ENCODE peak calls at places on chromosomes 5 and 9, in seven cellular contexts. One of them, this sample, is unnamed.

GRCh38 chr9:107390806-107391205 is 98.8 kb downstream of the KLF4 start:
- DNase-seq in activated CD8-positive, alpha-beta memory T cell treated with anti-CD3 and anti-CD28 coated beads for 24 hours: no peak
- DNase-seq in M059J: no peak
- DNase-seq in activated CD4-positive, alpha-beta T cell treated with anti-CD3 and anti-CD28 coated beads, Interleukin-2, amount 50 U/mL, for 4 hours: no peak
- DNase-seq in lower lobe of right lung: no peak
- DNase-seq in cardiac muscle cell: no peak
- DNase-seq in stimulated activated CD4-positive, alpha-beta T cell treated with anti-CD3 and anti-CD28 coated beads, Interleukin-4, amount 100 ng/mL, for 4 hours: no peak
- DNase-seq in this sample: no peak

GRCh38 chr9:38108326-38108725 is 39.3 kb upstream of the SHB start:
- DNase-seq in activated CD8-positive, alpha-beta memory T cell treated with anti-CD3 and anti-CD28 coated beads for 24 hours: no peak
- DNase-seq in M059J: no peak
- DNase-seq in activated CD4-positive, alpha-beta T cell treated with anti-CD3 and anti-CD28 coated beads, Interleukin-2, amount 50 U/mL, for 4 hours: no peak
- DNase-seq in lower lobe of right lung: no peak
- DNase-seq in cardiac muscle cell: no peak
- DNase-seq in stimulated activated CD4-positive, alpha-beta T cell treated with anti-CD3 and anti-CD28 coated beads, Interleukin-4, amount 100 ng/mL, for 4 hours: no peak
- DNase-seq in this sample: no peak

GRCh38 chr5:89097103-89097502 is 214.1 kb upstream of the MEF2C start:
- DNase-seq in activated CD8-positive, alpha-beta memory T cell treated with anti-CD3 and anti-CD28 coated beads for 24 hours: no peak
- DNase-seq in M059J: no peak
- DNase-seq in activated CD4-positive, alpha-beta T cell treated with anti-CD3 and anti-CD28 coated beads, Interleukin-2, amount 50 U/mL, for 4 hours: no peak
- DNase-seq in lower lobe of right lung: no peak
- DNase-seq in cardiac muscle cell: no peak
- DNase-seq in stimulated activated CD4-positive, alpha-beta T cell treated with anti-CD3 and anti-CD28 coated beads, Interleukin-4, amount 100 ng/mL, for 4 hours: no peak
- DNase-seq in this sample: no peak

GRCh38 chr5:127695336-127695735 is 7.9 kb upstream of the CCDC192 start:
- DNase-seq in activated CD8-positive, alpha-beta memory T cell treated with anti-CD3 and anti-CD28 coated beads for 24 hours: no peak
- DNase-seq in M059J: no peak
- DNase-seq in activated CD4-positive, alpha-beta T cell treated with anti-CD3 and anti-CD28 coated beads, Interleukin-2, amount 50 U/mL, for 4 hours: no peak
- DNase-seq in lower lobe of right lung: no peak
- DNase-seq in cardiac muscle cell: no peak
- DNase-seq in stimulated activated CD4-positive, alpha-beta T cell treated with anti-CD3 and anti-CD28 coated beads, Interleukin-4, amount 100 ng/mL, for 4 hours: no peak
- DNase-seq in this sample: no peak

GRCh38 chr5:26572486-26572885 is 465.9 kb downstream of the CDH9 start:
- DNase-seq in activated CD8-positive, alpha-beta memory T cell treated with anti-CD3 and anti-CD28 coated beads for 24 hours: no peak
- DNase-seq in M059J: peak
- DNase-seq in activated CD4-positive, alpha-beta T cell treated with anti-CD3 and anti-CD28 coated beads, Interleukin-2, amount 50 U/mL, for 4 hours: no peak
- DNase-seq in lower lobe of right lung: no peak
- DNase-seq in cardiac muscle cell: no peak
- DNase-seq in stimulated activated CD4-positive, alpha-beta T cell treated with anti-CD3 and anti-CD28 coated beads, Interleukin-4, amount 100 ng/mL, for 4 hours: no peak
- DNase-seq in this sample: no peak

GRCh38 chr5:44536650-44537260 is 147.5 kb upstream of the FGF10 start:
- DNase-seq in activated CD8-positive, alpha-beta memory T cell treated with anti-CD3 and anti-CD28 coated beads for 24 hours: no peak
- DNase-seq in M059J: peak
- DNase-seq in activated CD4-positive, alpha-beta T cell treated with anti-CD3 and anti-CD28 coated beads, Interleukin-2, amount 50 U/mL, for 4 hours: no peak
- DNase-seq in lower lobe of right lung: no peak
- DNase-seq in cardiac muscle cell: peak
- DNase-seq in stimulated activated CD4-positive, alpha-beta T cell treated with anti-CD3 and anti-CD28 coated beads, Interleukin-4, amount 100 ng/mL, for 4 hours: peak
- DNase-seq in this sample: no peak

GRCh38 chr9:123049589-123050222 is 16.2 kb downstream of the GPR21 start:
- DNase-seq in activated CD8-positive, alpha-beta memory T cell treated with anti-CD3 and anti-CD28 coated beads for 24 hours: no peak
- DNase-seq in M059J: peak
- DNase-seq in activated CD4-positive, alpha-beta T cell treated with anti-CD3 and anti-CD28 coated beads, Interleukin-2, amount 50 U/mL, for 4 hours: no peak
- DNase-seq in lower lobe of right lung: no peak
- DNase-seq in cardiac muscle cell: peak
- DNase-seq in stimulated activated CD4-positive, alpha-beta T cell treated with anti-CD3 and anti-CD28 coated beads, Interleukin-4, amount 100 ng/mL, for 4 hours: no peak
- DNase-seq in this sample: no peak

GRCh38 chr9:83013261-83013610 is 49.7 kb downstream of the RASEF start:
- DNase-seq in activated CD8-positive, alpha-beta memory T cell treated with anti-CD3 and anti-CD28 coated beads for 24 hours: no peak
- DNase-seq in M059J: peak
- DNase-seq in activated CD4-positive, alpha-beta T cell treated with anti-CD3 and anti-CD28 coated beads, Interleukin-2, amount 50 U/mL, for 4 hours: no peak
- DNase-seq in lower lobe of right lung: no peak
- DNase-seq in cardiac muscle cell: no peak
- DNase-seq in stimulated activated CD4-positive, alpha-beta T cell treated with anti-CD3 and anti-CD28 coated beads, Interleukin-4, amount 100 ng/mL, for 4 hours: no peak
- DNase-seq in this sample: no peak

GRCh38 chr9:81559741-81560140 is 129.6 kb downstream of the TLE1 start:
- DNase-seq in activated CD8-positive, alpha-beta memory T cell treated with anti-CD3 and anti-CD28 coated beads for 24 hours: no peak
- DNase-seq in M059J: peak
- DNase-seq in activated CD4-positive, alpha-beta T cell treated with anti-CD3 and anti-CD28 coated beads, Interleukin-2, amount 50 U/mL, for 4 hours: no peak
- DNase-seq in lower lobe of right lung: no peak
- DNase-seq in cardiac muscle cell: peak
- DNase-seq in stimulated activated CD4-positive, alpha-beta T cell treated with anti-CD3 and anti-CD28 coated beads, Interleukin-4, amount 100 ng/mL, for 4 hours: no peak
- DNase-seq in this sample: no peak

GRCh38 chr5:176822426-176823075 is 12.2 kb downstream of the UNC5A start:
- DNase-seq in activated CD8-positive, alpha-beta memory T cell treated with anti-CD3 and anti-CD28 coated beads for 24 hours: no peak
- DNase-seq in M059J: peak
- DNase-seq in activated CD4-positive, alpha-beta T cell treated with anti-CD3 and anti-CD28 coated beads, Interleukin-2, amount 50 U/mL, for 4 hours: no peak
- DNase-seq in lower lobe of right lung: no peak
- DNase-seq in cardiac muscle cell: no peak
- DNase-seq in stimulated activated CD4-positive, alpha-beta T cell treated with anti-CD3 and anti-CD28 coated beads, Interleukin-4, amount 100 ng/mL, for 4 hours: no peak
- DNase-seq in this sample: no peak

GRCh38 chr5:159410480-159410879 is 80.2 kb upstream of the IL12B start:
- DNase-seq in activated CD8-positive, alpha-beta memory T cell treated with anti-CD3 and anti-CD28 coated beads for 24 hours: no peak
- DNase-seq in M059J: no peak
- DNase-seq in activated CD4-positive, alpha-beta T cell treated with anti-CD3 and anti-CD28 coated beads, Interleukin-2, amount 50 U/mL, for 4 hours: no peak
- DNase-seq in lower lobe of right lung: no peak
- DNase-seq in cardiac muscle cell: peak
- DNase-seq in stimulated activated CD4-positive, alpha-beta T cell treated with anti-CD3 and anti-CD28 coated beads, Interleukin-4, amount 100 ng/mL, for 4 hours: no peak
- DNase-seq in this sample: no peak

GRCh38 chr5:52674815-52675545 is 112.7 kb upstream of the ITGA1 start:
- DNase-seq in activated CD8-positive, alpha-beta memory T cell treated with anti-CD3 and anti-CD28 coated beads for 24 hours: no peak
- DNase-seq in M059J: peak
- DNase-seq in activated CD4-positive, alpha-beta T cell treated with anti-CD3 and anti-CD28 coated beads, Interleukin-2, amount 50 U/mL, for 4 hours: no peak
- DNase-seq in lower lobe of right lung: no peak
- DNase-seq in cardiac muscle cell: peak
- DNase-seq in stimulated activated CD4-positive, alpha-beta T cell treated with anti-CD3 and anti-CD28 coated beads, Interleukin-4, amount 100 ng/mL, for 4 hours: no peak
- DNase-seq in this sample: no peak

GRCh38 chr9:8078641-8079140 is 279.1 kb upstream of the DMAC1 start:
- DNase-seq in activated CD8-positive, alpha-beta memory T cell treated with anti-CD3 and anti-CD28 coated beads for 24 hours: no peak
- DNase-seq in M059J: no peak
- DNase-seq in activated CD4-positive, alpha-beta T cell treated with anti-CD3 and anti-CD28 coated beads, Interleukin-2, amount 50 U/mL, for 4 hours: no peak
- DNase-seq in lower lobe of right lung: no peak
- DNase-seq in cardiac muscle cell: no peak
- DNase-seq in stimulated activated CD4-positive, alpha-beta T cell treated with anti-CD3 and anti-CD28 coated beads, Interleukin-4, amount 100 ng/mL, for 4 hours: no peak
- DNase-seq in this sample: no peak

GRCh38 chr5:38554860-38555259 is 1.6 kb downstream of the LIFR start:
- DNase-seq in activated CD8-positive, alpha-beta memory T cell treated with anti-CD3 and anti-CD28 coated beads for 24 hours: no peak
- DNase-seq in M059J: no peak
- DNase-seq in activated CD4-positive, alpha-beta T cell treated with anti-CD3 and anti-CD28 coated beads, Interleukin-2, amount 50 U/mL, for 4 hours: no peak
- DNase-seq in lower lobe of right lung: no peak
- DNase-seq in cardiac muscle cell: no peak
- DNase-seq in stimulated activated CD4-positive, alpha-beta T cell treated with anti-CD3 and anti-CD28 coated beads, Interleukin-4, amount 100 ng/mL, for 4 hours: no peak
- DNase-seq in this sample: no peak

GRCh38 chr5:114324282-114324681 is 37.6 kb upstream of the KCNN2 start:
- DNase-seq in activated CD8-positive, alpha-beta memory T cell treated with anti-CD3 and anti-CD28 coated beads for 24 hours: no peak
- DNase-seq in M059J: no peak
- DNase-seq in activated CD4-positive, alpha-beta T cell treated with anti-CD3 and anti-CD28 coated beads, Interleukin-2, amount 50 U/mL, for 4 hours: no peak
- DNase-seq in lower lobe of right lung: no peak
- DNase-seq in cardiac muscle cell: no peak
- DNase-seq in stimulated activated CD4-positive, alpha-beta T cell treated with anti-CD3 and anti-CD28 coated beads, Interleukin-4, amount 100 ng/mL, for 4 hours: no peak
- DNase-seq in this sample: no peak

GRCh38 chr5:61330341-61330878 is 1.6 kb upstream of the ZSWIM6 start:
- DNase-seq in activated CD8-positive, alpha-beta memory T cell treated with anti-CD3 and anti-CD28 coated beads for 24 hours: no peak
- DNase-seq in M059J: peak
- DNase-seq in activated CD4-positive, alpha-beta T cell treated with anti-CD3 and anti-CD28 coated beads, Interleukin-2, amount 50 U/mL, for 4 hours: peak
- DNase-seq in lower lobe of right lung: peak
- DNase-seq in cardiac muscle cell: peak
- DNase-seq in stimulated activated CD4-positive, alpha-beta T cell treated with anti-CD3 and anti-CD28 coated beads, Interleukin-4, amount 100 ng/mL, for 4 hours: no peak
- DNase-seq in this sample: no peak

GRCh38 chr5:91983869-91984268 is 600.8 kb upstream of the ARRDC3 start:
- DNase-seq in activated CD8-positive, alpha-beta memory T cell treated with anti-CD3 and anti-CD28 coated beads for 24 hours: no peak
- DNase-seq in M059J: peak
- DNase-seq in activated CD4-positive, alpha-beta T cell treated with anti-CD3 and anti-CD28 coated beads, Interleukin-2, amount 50 U/mL, for 4 hours: no peak
- DNase-seq in lower lobe of right lung: no peak
- DNase-seq in cardiac muscle cell: no peak
- DNase-seq in stimulated activated CD4-positive, alpha-beta T cell treated with anti-CD3 and anti-CD28 coated beads, Interleukin-4, amount 100 ng/mL, for 4 hours: no peak
- DNase-seq in this sample: no peak

GRCh38 chr5:112186401-112186990 is 232.6 kb downstream of the EPB41L4A start:
- DNase-seq in activated CD8-positive, alpha-beta memory T cell treated with anti-CD3 and anti-CD28 coated beads for 24 hours: no peak
- DNase-seq in M059J: peak
- DNase-seq in activated CD4-positive, alpha-beta T cell treated with anti-CD3 and anti-CD28 coated beads, Interleukin-2, amount 50 U/mL, for 4 hours: no peak
- DNase-seq in lower lobe of right lung: no peak
- DNase-seq in cardiac muscle cell: peak
- DNase-seq in stimulated activated CD4-positive, alpha-beta T cell treated with anti-CD3 and anti-CD28 coated beads, Interleukin-4, amount 100 ng/mL, for 4 hours: no peak
- DNase-seq in this sample: no peak

GRCh38 chr5:151738125-151738848 is 20.1 kb downstream of the ATOX1 start:
- DNase-seq in activated CD8-positive, alpha-beta memory T cell treated with anti-CD3 and anti-CD28 coated beads for 24 hours: no peak
- DNase-seq in M059J: peak
- DNase-seq in activated CD4-positive, alpha-beta T cell treated with anti-CD3 and anti-CD28 coated beads, Interleukin-2, amount 50 U/mL, for 4 hours: no peak
- DNase-seq in lower lobe of right lung: no peak
- DNase-seq in cardiac muscle cell: peak
- DNase-seq in stimulated activated CD4-positive, alpha-beta T cell treated with anti-CD3 and anti-CD28 coated beads, Interleukin-4, amount 100 ng/mL, for 4 hours: no peak
- DNase-seq in this sample: no peak

GRCh38 chr9:134268308-134268724 is 57.9 kb upstream of the RXRA start:
- DNase-seq in activated CD8-positive, alpha-beta memory T cell treated with anti-CD3 and anti-CD28 coated beads for 24 hours: no peak
- DNase-seq in M059J: peak
- DNase-seq in activated CD4-positive, alpha-beta T cell treated with anti-CD3 and anti-CD28 coated beads, Interleukin-2, amount 50 U/mL, for 4 hours: no peak
- DNase-seq in lower lobe of right lung: no peak
- DNase-seq in cardiac muscle cell: no peak
- DNase-seq in stimulated activated CD4-positive, alpha-beta T cell treated with anti-CD3 and anti-CD28 coated beads, Interleukin-4, amount 100 ng/mL, for 4 hours: no peak
- DNase-seq in this sample: no peak

GRCh38 chr5:132067451-132067850 is 6.1 kb upstream of the CSF2 start:
- DNase-seq in activated CD8-positive, alpha-beta memory T cell treated with anti-CD3 and anti-CD28 coated beads for 24 hours: no peak
- DNase-seq in M059J: no peak
- DNase-seq in activated CD4-positive, alpha-beta T cell treated with anti-CD3 and anti-CD28 coated beads, Interleukin-2, amount 50 U/mL, for 4 hours: no peak
- DNase-seq in lower lobe of right lung: no peak
- DNase-seq in cardiac muscle cell: no peak
- DNase-seq in stimulated activated CD4-positive, alpha-beta T cell treated with anti-CD3 and anti-CD28 coated beads, Interleukin-4, amount 100 ng/mL, for 4 hours: no peak
- DNase-seq in this sample: no peak

GRCh38 chr5:91955610-91956009 is 572.5 kb upstream of the ARRDC3 start:
- DNase-seq in activated CD8-positive, alpha-beta memory T cell treated with anti-CD3 and anti-CD28 coated beads for 24 hours: no peak
- DNase-seq in M059J: peak
- DNase-seq in activated CD4-positive, alpha-beta T cell treated with anti-CD3 and anti-CD28 coated beads, Interleukin-2, amount 50 U/mL, for 4 hours: no peak
- DNase-seq in lower lobe of right lung: no peak
- DNase-seq in cardiac muscle cell: peak
- DNase-seq in stimulated activated CD4-positive, alpha-beta T cell treated with anti-CD3 and anti-CD28 coated beads, Interleukin-4, amount 100 ng/mL, for 4 hours: no peak
- DNase-seq in this sample: no peak

GRCh38 chr5:143108498-143109128 is 294.9 kb downstream of the NR3C1 start:
- DNase-seq in activated CD8-positive, alpha-beta memory T cell treated with anti-CD3 and anti-CD28 coated beads for 24 hours: no peak
- DNase-seq in M059J: peak
- DNase-seq in activated CD4-positive, alpha-beta T cell treated with anti-CD3 and anti-CD28 coated beads, Interleukin-2, amount 50 U/mL, for 4 hours: no peak
- DNase-seq in lower lobe of right lung: no peak
- DNase-seq in cardiac muscle cell: no peak
- DNase-seq in stimulated activated CD4-positive, alpha-beta T cell treated with anti-CD3 and anti-CD28 coated beads, Interleukin-4, amount 100 ng/mL, for 4 hours: no peak
- DNase-seq in this sample: no peak

GRCh38 chr5:146081685-146082084 is 23.7 kb downstream of the PLAC8L1 start:
- DNase-seq in activated CD8-positive, alpha-beta memory T cell treated with anti-CD3 and anti-CD28 coated beads for 24 hours: no peak
- DNase-seq in M059J: no peak
- DNase-seq in activated CD4-positive, alpha-beta T cell treated with anti-CD3 and anti-CD28 coated beads, Interleukin-2, amount 50 U/mL, for 4 hours: no peak
- DNase-seq in lower lobe of right lung: no peak
- DNase-seq in cardiac muscle cell: peak
- DNase-seq in stimulated activated CD4-positive, alpha-beta T cell treated with anti-CD3 and anti-CD28 coated beads, Interleukin-4, amount 100 ng/mL, for 4 hours: no peak
- DNase-seq in this sample: no peak

GRCh38 chr9:138103111-138103823 is 225.7 kb downstream of the CACNA1B start:
- DNase-seq in activated CD8-positive, alpha-beta memory T cell treated with anti-CD3 and anti-CD28 coated beads for 24 hours: peak
- DNase-seq in M059J: no peak
- DNase-seq in activated CD4-positive, alpha-beta T cell treated with anti-CD3 and anti-CD28 coated beads, Interleukin-2, amount 50 U/mL, for 4 hours: no peak
- DNase-seq in lower lobe of right lung: no peak
- DNase-seq in cardiac muscle cell: no peak
- DNase-seq in stimulated activated CD4-positive, alpha-beta T cell treated with anti-CD3 and anti-CD28 coated beads, Interleukin-4, amount 100 ng/mL, for 4 hours: no peak
- DNase-seq in this sample: no peak

GRCh38 chr5:168234133-168234532 is 57.3 kb upstream of the WWC1 start:
- DNase-seq in activated CD8-positive, alpha-beta memory T cell treated with anti-CD3 and anti-CD28 coated beads for 24 hours: no peak
- DNase-seq in M059J: peak
- DNase-seq in activated CD4-positive, alpha-beta T cell treated with anti-CD3 and anti-CD28 coated beads, Interleukin-2, amount 50 U/mL, for 4 hours: no peak
- DNase-seq in lower lobe of right lung: no peak
- DNase-seq in cardiac muscle cell: no peak
- DNase-seq in stimulated activated CD4-positive, alpha-beta T cell treated with anti-CD3 and anti-CD28 coated beads, Interleukin-4, amount 100 ng/mL, for 4 hours: no peak
- DNase-seq in this sample: no peak

GRCh38 chr5:147388171-147388977 is 121.5 kb downstream of the DPYSL3 start:
- DNase-seq in activated CD8-positive, alpha-beta memory T cell treated with anti-CD3 and anti-CD28 coated beads for 24 hours: no peak
- DNase-seq in M059J: no peak
- DNase-seq in activated CD4-positive, alpha-beta T cell treated with anti-CD3 and anti-CD28 coated beads, Interleukin-2, amount 50 U/mL, for 4 hours: no peak
- DNase-seq in lower lobe of right lung: no peak
- DNase-seq in cardiac muscle cell: no peak
- DNase-seq in stimulated activated CD4-positive, alpha-beta T cell treated with anti-CD3 and anti-CD28 coated beads, Interleukin-4, amount 100 ng/mL, for 4 hours: no peak
- DNase-seq in this sample: no peak

GRCh38 chr9:133715295-133715865 is 22.8 kb downstream of the SARDH start:
- DNase-seq in activated CD8-positive, alpha-beta memory T cell treated with anti-CD3 and anti-CD28 coated beads for 24 hours: no peak
- DNase-seq in M059J: peak
- DNase-seq in activated CD4-positive, alpha-beta T cell treated with anti-CD3 and anti-CD28 coated beads, Interleukin-2, amount 50 U/mL, for 4 hours: no peak
- DNase-seq in lower lobe of right lung: no peak
- DNase-seq in cardiac muscle cell: peak
- DNase-seq in stimulated activated CD4-positive, alpha-beta T cell treated with anti-CD3 and anti-CD28 coated beads, Interleukin-4, amount 100 ng/mL, for 4 hours: no peak
- DNase-seq in this sample: no peak

GRCh38 chr9:6443661-6444060 is 30.7 kb downstream of the UHRF2 start:
- DNase-seq in activated CD8-positive, alpha-beta memory T cell treated with anti-CD3 and anti-CD28 coated beads for 24 hours: no peak
- DNase-seq in M059J: no peak
- DNase-seq in activated CD4-positive, alpha-beta T cell treated with anti-CD3 and anti-CD28 coated beads, Interleukin-2, amount 50 U/mL, for 4 hours: no peak
- DNase-seq in lower lobe of right lung: no peak
- DNase-seq in cardiac muscle cell: no peak
- DNase-seq in stimulated activated CD4-positive, alpha-beta T cell treated with anti-CD3 and anti-CD28 coated beads, Interleukin-4, amount 100 ng/mL, for 4 hours: no peak
- DNase-seq in this sample: no peak

GRCh38 chr5:128305341-128305740 is 221.8 kb downstream of the SLC12A2 start:
- DNase-seq in activated CD8-positive, alpha-beta memory T cell treated with anti-CD3 and anti-CD28 coated beads for 24 hours: no peak
- DNase-seq in M059J: no peak
- DNase-seq in activated CD4-positive, alpha-beta T cell treated with anti-CD3 and anti-CD28 coated beads, Interleukin-2, amount 50 U/mL, for 4 hours: no peak
- DNase-seq in lower lobe of right lung: no peak
- DNase-seq in cardiac muscle cell: no peak
- DNase-seq in stimulated activated CD4-positive, alpha-beta T cell treated with anti-CD3 and anti-CD28 coated beads, Interleukin-4, amount 100 ng/mL, for 4 hours: no peak
- DNase-seq in this sample: no peak

GRCh38 chr9:131323629-131324028 is 34.1 kb downstream of the PLPP7 start:
- DNase-seq in activated CD8-positive, alpha-beta memory T cell treated with anti-CD3 and anti-CD28 coated beads for 24 hours: no peak
- DNase-seq in M059J: no peak
- DNase-seq in activated CD4-positive, alpha-beta T cell treated with anti-CD3 and anti-CD28 coated beads, Interleukin-2, amount 50 U/mL, for 4 hours: no peak
- DNase-seq in lower lobe of right lung: peak
- DNase-seq in cardiac muscle cell: no peak
- DNase-seq in stimulated activated CD4-positive, alpha-beta T cell treated with anti-CD3 and anti-CD28 coated beads, Interleukin-4, amount 100 ng/mL, for 4 hours: no peak
- DNase-seq in this sample: no peak

GRCh38 chr9:121637441-121638222 is 13.8 kb upstream of the DAB2IP start:
- DNase-seq in activated CD8-positive, alpha-beta memory T cell treated with anti-CD3 and anti-CD28 coated beads for 24 hours: no peak
- DNase-seq in M059J: peak
- DNase-seq in activated CD4-positive, alpha-beta T cell treated with anti-CD3 and anti-CD28 coated beads, Interleukin-2, amount 50 U/mL, for 4 hours: no peak
- DNase-seq in lower lobe of right lung: no peak
- DNase-seq in cardiac muscle cell: peak
- DNase-seq in stimulated activated CD4-positive, alpha-beta T cell treated with anti-CD3 and anti-CD28 coated beads, Interleukin-4, amount 100 ng/mL, for 4 hours: no peak
- DNase-seq in this sample: no peak

GRCh38 chr5:96978812-96979449 is 43.1 kb downstream of the LNPEP start:
- DNase-seq in activated CD8-positive, alpha-beta memory T cell treated with anti-CD3 and anti-CD28 coated beads for 24 hours: no peak
- DNase-seq in M059J: peak
- DNase-seq in activated CD4-positive, alpha-beta T cell treated with anti-CD3 and anti-CD28 coated beads, Interleukin-2, amount 50 U/mL, for 4 hours: no peak
- DNase-seq in lower lobe of right lung: no peak
- DNase-seq in cardiac muscle cell: no peak
- DNase-seq in stimulated activated CD4-positive, alpha-beta T cell treated with anti-CD3 and anti-CD28 coated beads, Interleukin-4, amount 100 ng/mL, for 4 hours: no peak
- DNase-seq in this sample: no peak

GRCh38 chr5:134851307-134851923 is 5.6 kb downstream of the C5orf24 start:
- DNase-seq in activated CD8-positive, alpha-beta memory T cell treated with anti-CD3 and anti-CD28 coated beads for 24 hours: no peak
- DNase-seq in M059J: peak
- DNase-seq in activated CD4-positive, alpha-beta T cell treated with anti-CD3 and anti-CD28 coated beads, Interleukin-2, amount 50 U/mL, for 4 hours: no peak
- DNase-seq in lower lobe of right lung: no peak
- DNase-seq in cardiac muscle cell: peak
- DNase-seq in stimulated activated CD4-positive, alpha-beta T cell treated with anti-CD3 and anti-CD28 coated beads, Interleukin-4, amount 100 ng/mL, for 4 hours: no peak
- DNase-seq in this sample: no peak

GRCh38 chr5:1035421-1036405 is 27.1 kb downstream of the NKD2 start:
- DNase-seq in activated CD8-positive, alpha-beta memory T cell treated with anti-CD3 and anti-CD28 coated beads for 24 hours: no peak
- DNase-seq in M059J: no peak
- DNase-seq in activated CD4-positive, alpha-beta T cell treated with anti-CD3 and anti-CD28 coated beads, Interleukin-2, amount 50 U/mL, for 4 hours: no peak
- DNase-seq in lower lobe of right lung: peak
- DNase-seq in cardiac muscle cell: no peak
- DNase-seq in stimulated activated CD4-positive, alpha-beta T cell treated with anti-CD3 and anti-CD28 coated beads, Interleukin-4, amount 100 ng/mL, for 4 hours: no peak
- DNase-seq in this sample: no peak

GRCh38 chr5:78530342-78531096 is 118.1 kb downstream of the LHFPL2 start:
- DNase-seq in activated CD8-positive, alpha-beta memory T cell treated with anti-CD3 and anti-CD28 coated beads for 24 hours: no peak
- DNase-seq in M059J: peak
- DNase-seq in activated CD4-positive, alpha-beta T cell treated with anti-CD3 and anti-CD28 coated beads, Interleukin-2, amount 50 U/mL, for 4 hours: no peak
- DNase-seq in lower lobe of right lung: no peak
- DNase-seq in cardiac muscle cell: peak
- DNase-seq in stimulated activated CD4-positive, alpha-beta T cell treated with anti-CD3 and anti-CD28 coated beads, Interleukin-4, amount 100 ng/mL, for 4 hours: no peak
- DNase-seq in this sample: no peak

GRCh38 chr5:99929806-99930135 is 605.4 kb upstream of the FAM174A start:
- DNase-seq in activated CD8-positive, alpha-beta memory T cell treated with anti-CD3 and anti-CD28 coated beads for 24 hours: no peak
- DNase-seq in M059J: no peak
- DNase-seq in activated CD4-positive, alpha-beta T cell treated with anti-CD3 and anti-CD28 coated beads, Interleukin-2, amount 50 U/mL, for 4 hours: no peak
- DNase-seq in lower lobe of right lung: no peak
- DNase-seq in cardiac muscle cell: no peak
- DNase-seq in stimulated activated CD4-positive, alpha-beta T cell treated with anti-CD3 and anti-CD28 coated beads, Interleukin-4, amount 100 ng/mL, for 4 hours: no peak
- DNase-seq in this sample: no peak